ENCODE peak calls at places on chromosome 13, in four cellular contexts. I is epithelial cell of esophagus, K is AG08395, Q is fibroblast of mammary gland. C is an unnamed sample.

GRCh38 chr13:48424212-48424611 is 11.3 kb upstream of the LPAR6 start:
- DNase-seq in K (no peak), I (peak; percentile 62), Q (no peak), C (peak; percentile 35)

GRCh38 chr13:41408061-41408460 is 49.3 kb upstream of the RGCC start:
- DNase-seq in Q (peak; percentile 62), K (no peak), I (no peak), C (no peak)

GRCh38 chr13:33213797-33214196 is 71.8 kb downstream of the STARD13 start:
- DNase-seq in Q (peak; percentile 50), I (peak; percentile 76), K (no peak), C (no peak)

GRCh38 chr13:113962975-113963374 is 10.9 kb downstream of the C13orf46 start:
- DNase-seq in Q (no peak), K (no peak), I (no peak), C (no peak)

GRCh38 chr13:75372517-75372916 is 109.5 kb downstream of the TBC1D4 start:
- DNase-seq in K (peak; percentile 53), Q (peak; percentile 69), I (peak; percentile 57), C (peak; percentile 64)

GRCh38 chr13:44397766-44398223 is 24.2 kb downstream of the SERP2 start:
- DNase-seq in I (no peak), Q (peak; percentile 64), K (peak; percentile 35), C (no peak)

GRCh38 chr13:33743438-33744368 is 74.2 kb upstream of the RFC3 start:
- DNase-seq in I (peak; percentile 55), Q (no peak), K (no peak), C (no peak)

GRCh38 chr13:107838592-107839161 is 376.7 kb downstream of the LIG4 start:
- DNase-seq in I (no peak), K (no peak), Q (no peak), C (no peak)

GRCh38 chr13:83941669-83942335 is 59.5 kb upstream of the SLITRK1 start:
- DNase-seq in K (no peak), I (peak; percentile 95), Q (no peak), C (no peak)

GRCh38 chr13:31663880-31664585 is 75.3 kb upstream of the RXFP2 start:
- DNase-seq in K (no peak), Q (no peak), I (no peak), C (no peak)

GRCh38 chr13:111270765-111271164 is 49.7 kb upstream of the TEX29 start:
- DNase-seq in I (peak; percentile 15), K (peak; percentile 33), Q (peak; percentile 69), C (no peak)

GRCh38 chr13:112253631-112254030 is 122.5 kb upstream of the SPACA7 start:
- DNase-seq in K (no peak), I (no peak), Q (no peak), C (no peak)

C was measured in PC-3.